ENCODE peak calls at places on chromosomes 1 and 21, in nine cellular contexts. One of them, this sample, is unnamed.

GRCh38 chr1:198932351-198932991 is 293.6 kb downstream of the PTPRC start:
- DNase-seq in epithelial cell of esophagus: peak; percentile 87
- DNase-seq in astrocyte of the cerebellum: no peak
- DNase-seq in heart left ventricle: no peak
- DNase-seq in neural progenitor cell: no peak
- DNase-seq in upper lobe of right lung: no peak
- DNase-seq in BJ: no peak
- DNase-seq in neural crest cell: no peak
- DNase-seq in fibroblast of mammary gland: no peak
- DNase-seq in this sample: no peak

GRCh38 chr1:96713649-96714048 is 7.9 kb upstream of the PTBP2 start:
- DNase-seq in epithelial cell of esophagus: no peak
- DNase-seq in astrocyte of the cerebellum: no peak
- DNase-seq in heart left ventricle: no peak
- DNase-seq in neural progenitor cell: no peak
- DNase-seq in upper lobe of right lung: no peak
- DNase-seq in BJ: no peak
- DNase-seq in neural crest cell: no peak
- DNase-seq in fibroblast of mammary gland: no peak
- DNase-seq in this sample: no peak

GRCh38 chr1:164064501-164064900 is 494.5 kb upstream of the PBX1 start:
- DNase-seq in epithelial cell of esophagus: no peak
- DNase-seq in astrocyte of the cerebellum: no peak
- DNase-seq in heart left ventricle: no peak
- DNase-seq in neural progenitor cell: no peak
- DNase-seq in upper lobe of right lung: no peak
- DNase-seq in BJ: no peak
- DNase-seq in neural crest cell: no peak
- DNase-seq in fibroblast of mammary gland: peak; percentile 47
- DNase-seq in this sample: no peak

GRCh38 chr1:8516793-8517556 is 199.1 kb downstream of the SLC45A1 start:
- DNase-seq in epithelial cell of esophagus: no peak
- DNase-seq in astrocyte of the cerebellum: no peak
- DNase-seq in heart left ventricle: no peak
- DNase-seq in neural progenitor cell: no peak
- DNase-seq in upper lobe of right lung: no peak
- DNase-seq in BJ: peak; percentile 62
- DNase-seq in neural crest cell: no peak
- DNase-seq in fibroblast of mammary gland: peak; percentile 58
- DNase-seq in this sample: no peak

GRCh38 chr1:19756480-19756879 is 43.2 kb downstream of the TMCO4 start:
- DNase-seq in epithelial cell of esophagus: no peak
- DNase-seq in astrocyte of the cerebellum: no peak
- DNase-seq in heart left ventricle: no peak
- DNase-seq in neural progenitor cell: no peak
- DNase-seq in upper lobe of right lung: no peak
- DNase-seq in BJ: peak; percentile 76
- DNase-seq in neural crest cell: no peak
- DNase-seq in fibroblast of mammary gland: no peak
- DNase-seq in this sample: no peak

GRCh38 chr1:89068291-89068690 is 3.3 kb upstream of the GBP1 start:
- DNase-seq in epithelial cell of esophagus: peak; percentile 51
- DNase-seq in astrocyte of the cerebellum: peak; percentile 35
- DNase-seq in heart left ventricle: no peak
- DNase-seq in neural progenitor cell: no peak
- DNase-seq in upper lobe of right lung: no peak
- DNase-seq in BJ: peak; percentile 31
- DNase-seq in neural crest cell: no peak
- DNase-seq in fibroblast of mammary gland: peak; percentile 79
- DNase-seq in this sample: no peak

GRCh38 chr1:75345538-75346292 is 211.5 kb downstream of the LHX8 start:
- DNase-seq in epithelial cell of esophagus: peak; percentile 66
- DNase-seq in astrocyte of the cerebellum: peak; percentile 59
- DNase-seq in heart left ventricle: no peak
- DNase-seq in neural progenitor cell: no peak
- DNase-seq in upper lobe of right lung: no peak
- DNase-seq in BJ: no peak
- DNase-seq in neural crest cell: no peak
- DNase-seq in fibroblast of mammary gland: no peak
- DNase-seq in this sample: no peak

GRCh38 chr21:21921410-21922232 is 923.4 kb downstream of the NCAM2 start:
- DNase-seq in epithelial cell of esophagus: peak; percentile 17
- DNase-seq in astrocyte of the cerebellum: peak; percentile 19
- DNase-seq in heart left ventricle: no peak
- DNase-seq in neural progenitor cell: peak; percentile 58
- DNase-seq in upper lobe of right lung: no peak
- DNase-seq in BJ: no peak
- DNase-seq in neural crest cell: no peak
- DNase-seq in fibroblast of mammary gland: peak; percentile 32
- DNase-seq in this sample: no peak

GRCh38 chr1:57327331-57327730 is 96.5 kb downstream of the DAB1 start:
- DNase-seq in epithelial cell of esophagus: no peak
- DNase-seq in astrocyte of the cerebellum: no peak
- DNase-seq in heart left ventricle: no peak
- DNase-seq in neural progenitor cell: no peak
- DNase-seq in upper lobe of right lung: no peak
- DNase-seq in BJ: no peak
- DNase-seq in neural crest cell: no peak
- DNase-seq in fibroblast of mammary gland: no peak
- DNase-seq in this sample: no peak

GRCh38 chr1:169586395-169587255 is at the start of gene F5:
- DNase-seq in epithelial cell of esophagus: peak; percentile 71
- DNase-seq in astrocyte of the cerebellum: peak; percentile 13
- DNase-seq in heart left ventricle: peak; percentile 85
- DNase-seq in neural progenitor cell: peak; percentile 85
- DNase-seq in upper lobe of right lung: peak; percentile 87
- DNase-seq in BJ: no peak
- DNase-seq in neural crest cell: peak; percentile 45
- DNase-seq in fibroblast of mammary gland: peak; percentile 54
- DNase-seq in this sample: peak; percentile 40

GRCh38 chr1:184647471-184647870 is 107.2 kb downstream of the EDEM3 start:
- DNase-seq in epithelial cell of esophagus: no peak
- DNase-seq in astrocyte of the cerebellum: no peak
- DNase-seq in heart left ventricle: no peak
- DNase-seq in neural progenitor cell: no peak
- DNase-seq in upper lobe of right lung: no peak
- DNase-seq in BJ: no peak
- DNase-seq in neural crest cell: no peak
- DNase-seq in fibroblast of mammary gland: no peak
- DNase-seq in this sample: no peak

GRCh38 chr1:171418546-171418945 is 66.8 kb upstream of the PRRC2C start:
- DNase-seq in epithelial cell of esophagus: no peak
- DNase-seq in astrocyte of the cerebellum: no peak
- DNase-seq in heart left ventricle: no peak
- DNase-seq in neural progenitor cell: no peak
- DNase-seq in upper lobe of right lung: no peak
- DNase-seq in BJ: no peak
- DNase-seq in neural crest cell: no peak
- DNase-seq in fibroblast of mammary gland: no peak
- DNase-seq in this sample: no peak

GRCh38 chr21:45974073-45975016 is 7.2 kb upstream of the COL6A1 start:
- DNase-seq in epithelial cell of esophagus: no peak
- DNase-seq in astrocyte of the cerebellum: peak; percentile 57
- DNase-seq in heart left ventricle: peak; percentile 78
- DNase-seq in neural progenitor cell: peak; percentile 70
- DNase-seq in upper lobe of right lung: peak; percentile 71
- DNase-seq in BJ: no peak
- DNase-seq in neural crest cell: no peak
- DNase-seq in fibroblast of mammary gland: peak; percentile 84
- DNase-seq in this sample: no peak

GRCh38 chr1:38183094-38183493 is 136.5 kb upstream of the POU3F1 start:
- DNase-seq in epithelial cell of esophagus: no peak
- DNase-seq in astrocyte of the cerebellum: no peak
- DNase-seq in heart left ventricle: no peak
- DNase-seq in neural progenitor cell: peak; percentile 30
- DNase-seq in upper lobe of right lung: no peak
- DNase-seq in BJ: no peak
- DNase-seq in neural crest cell: peak; percentile 26
- DNase-seq in fibroblast of mammary gland: no peak
- DNase-seq in this sample: no peak

GRCh38 chr1:197066719-197067456 is at the start of gene F13B:
- DNase-seq in epithelial cell of esophagus: no peak
- DNase-seq in astrocyte of the cerebellum: no peak
- DNase-seq in heart left ventricle: no peak
- DNase-seq in neural progenitor cell: no peak
- DNase-seq in upper lobe of right lung: no peak
- DNase-seq in BJ: no peak
- DNase-seq in neural crest cell: no peak
- DNase-seq in fibroblast of mammary gland: peak; percentile 26
- DNase-seq in this sample: no peak
- TF ChIP-seq CTCF in epithelial cell of esophagus: no peak
- TF ChIP-seq CTCF in astrocyte of the cerebellum: no peak
- TF ChIP-seq CTCF in heart left ventricle: no peak
- TF ChIP-seq CTCF in neural progenitor cell: peak; percentile 8
- TF ChIP-seq CTCF in upper lobe of right lung: no peak
- TF ChIP-seq CTCF in BJ: no peak
- TF ChIP-seq CTCF in neural crest cell: no peak
- TF ChIP-seq CTCF in fibroblast of mammary gland: peak; percentile 23
- TF ChIP-seq CTCF in this sample: no peak

DNA sequence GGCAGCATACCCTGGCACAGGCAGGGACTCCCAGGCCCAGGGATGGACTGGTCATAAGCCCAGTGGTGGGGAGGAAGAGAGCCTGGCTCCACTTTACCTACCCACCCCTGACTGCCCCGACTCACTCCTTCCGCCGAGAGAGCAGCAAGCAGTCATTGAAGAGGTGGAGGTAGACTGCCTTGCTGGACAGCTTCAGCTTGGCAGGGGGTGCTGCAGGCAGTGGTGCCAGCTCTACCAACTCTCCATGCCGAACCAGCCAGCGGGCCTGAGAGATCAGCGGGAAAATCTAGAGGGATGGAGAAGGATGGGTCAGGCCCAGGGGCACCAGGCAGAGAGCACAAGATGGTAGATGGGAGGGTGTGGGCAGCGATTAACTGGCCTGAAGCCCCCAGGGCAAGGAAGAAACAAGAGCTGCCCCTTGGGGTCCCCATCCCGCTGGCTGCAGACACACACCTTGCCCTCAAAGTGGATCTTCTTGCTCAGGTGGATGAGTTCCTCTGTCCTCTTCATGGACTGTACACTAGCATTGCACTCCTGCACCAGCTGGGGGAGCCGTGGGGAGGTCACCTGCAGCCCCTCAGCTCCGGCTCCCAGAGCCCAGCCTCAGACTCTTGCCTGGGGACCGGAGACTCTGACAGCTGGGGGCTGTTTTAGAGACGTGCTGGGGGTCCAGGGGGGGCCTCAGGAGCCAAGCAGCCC is 7.7 kb downstream of the ARHGEF19 start:
- DNase-seq in epithelial cell of esophagus: peak; percentile 49
- DNase-seq in astrocyte of the cerebellum: no peak
- DNase-seq in heart left ventricle: no peak
- DNase-seq in neural progenitor cell: peak; percentile 77
- DNase-seq in upper lobe of right lung: peak; percentile 76
- DNase-seq in BJ: no peak
- DNase-seq in neural crest cell: no peak
- DNase-seq in fibroblast of mammary gland: no peak
- DNase-seq in this sample: no peak
- TF ChIP-seq CTCF in epithelial cell of esophagus: peak; percentile 25
- TF ChIP-seq CTCF in astrocyte of the cerebellum: peak; percentile 49
- TF ChIP-seq CTCF in heart left ventricle: no peak
- TF ChIP-seq CTCF in neural progenitor cell: peak; percentile 57
- TF ChIP-seq CTCF in upper lobe of right lung: peak; percentile 25
- TF ChIP-seq CTCF in BJ: peak; percentile 45
- TF ChIP-seq CTCF in neural crest cell: peak; percentile 48
- TF ChIP-seq CTCF in fibroblast of mammary gland: peak; percentile 36
- TF ChIP-seq CTCF in this sample: no peak

DNA sequence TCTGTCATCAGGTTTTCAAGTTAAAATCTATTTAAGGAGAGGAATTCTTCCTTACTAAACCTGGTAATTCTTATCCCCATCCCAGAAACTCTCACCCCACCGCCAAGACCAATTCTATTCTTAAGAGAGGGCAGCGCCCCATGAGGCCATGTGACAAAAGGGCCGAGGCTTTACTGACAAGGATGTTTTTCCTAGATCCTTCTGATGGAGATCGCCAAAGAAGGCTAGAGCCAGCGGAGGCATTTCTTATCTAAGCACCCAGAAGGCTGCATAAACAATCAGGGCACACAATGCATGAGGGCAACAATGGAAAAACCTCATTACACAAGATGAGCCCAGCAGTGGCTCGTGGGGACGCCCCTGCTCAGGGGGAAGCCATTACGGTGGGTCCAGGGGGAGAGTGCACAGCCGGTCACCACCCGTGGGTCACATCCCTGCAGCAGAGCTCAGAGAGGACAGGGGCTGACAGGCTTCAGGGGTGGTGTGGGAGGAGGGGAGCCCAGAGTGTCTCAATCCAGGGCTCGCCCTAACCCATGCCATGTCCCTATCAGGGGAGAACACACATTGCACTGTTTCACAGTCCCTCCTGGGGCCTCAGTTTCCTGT is 88.7 kb downstream of the ITPKB start:
- DNase-seq in epithelial cell of esophagus: no peak
- DNase-seq in astrocyte of the cerebellum: no peak
- DNase-seq in heart left ventricle: peak; percentile 29
- DNase-seq in neural progenitor cell: peak; percentile 69
- DNase-seq in upper lobe of right lung: no peak
- DNase-seq in BJ: no peak
- DNase-seq in neural crest cell: no peak
- DNase-seq in fibroblast of mammary gland: no peak
- DNase-seq in this sample: no peak
- TF ChIP-seq CTCF in epithelial cell of esophagus: no peak
- TF ChIP-seq CTCF in astrocyte of the cerebellum: no peak
- TF ChIP-seq CTCF in heart left ventricle: no peak
- TF ChIP-seq CTCF in neural progenitor cell: peak; percentile 38
- TF ChIP-seq CTCF in upper lobe of right lung: no peak
- TF ChIP-seq CTCF in BJ: no peak
- TF ChIP-seq CTCF in neural crest cell: peak; percentile 33
- TF ChIP-seq CTCF in fibroblast of mammary gland: no peak
- TF ChIP-seq CTCF in this sample: no peak

GRCh38 chr1:180566048-180566447 is 7.3 kb downstream of the OVAAL start:
- DNase-seq in epithelial cell of esophagus: no peak
- DNase-seq in astrocyte of the cerebellum: no peak
- DNase-seq in heart left ventricle: no peak
- DNase-seq in neural progenitor cell: peak; percentile 18
- DNase-seq in upper lobe of right lung: no peak
- DNase-seq in BJ: no peak
- DNase-seq in neural crest cell: no peak
- DNase-seq in fibroblast of mammary gland: no peak
- DNase-seq in this sample: no peak

GRCh38 chr1:180565472-180565871 is 6.7 kb downstream of the OVAAL start:
- DNase-seq in epithelial cell of esophagus: no peak
- DNase-seq in astrocyte of the cerebellum: no peak
- DNase-seq in heart left ventricle: no peak
- DNase-seq in neural progenitor cell: no peak
- DNase-seq in upper lobe of right lung: no peak
- DNase-seq in BJ: no peak
- DNase-seq in neural crest cell: no peak
- DNase-seq in fibroblast of mammary gland: no peak
- DNase-seq in this sample: no peak

GRCh38 chr1:180562582-180562981 is 3.8 kb downstream of the OVAAL start:
- DNase-seq in epithelial cell of esophagus: no peak
- DNase-seq in astrocyte of the cerebellum: no peak
- DNase-seq in heart left ventricle: no peak
- DNase-seq in neural progenitor cell: no peak
- DNase-seq in upper lobe of right lung: no peak
- DNase-seq in BJ: no peak
- DNase-seq in neural crest cell: no peak
- DNase-seq in fibroblast of mammary gland: no peak
- DNase-seq in this sample: no peak

GRCh38 chr1:180560868-180561600 is 2.3 kb downstream of the OVAAL start:
- DNase-seq in epithelial cell of esophagus: no peak
- DNase-seq in astrocyte of the cerebellum: no peak
- DNase-seq in heart left ventricle: no peak
- DNase-seq in neural progenitor cell: no peak
- DNase-seq in upper lobe of right lung: no peak
- DNase-seq in BJ: no peak
- DNase-seq in neural crest cell: no peak
- DNase-seq in fibroblast of mammary gland: no peak
- DNase-seq in this sample: no peak

GRCh38 chr1:180563013-180563827 is 4.5 kb downstream of the OVAAL start:
- DNase-seq in epithelial cell of esophagus: peak; percentile 69
- DNase-seq in astrocyte of the cerebellum: no peak
- DNase-seq in heart left ventricle: no peak
- DNase-seq in neural progenitor cell: no peak
- DNase-seq in upper lobe of right lung: no peak
- DNase-seq in BJ: no peak
- DNase-seq in neural crest cell: no peak
- DNase-seq in fibroblast of mammary gland: peak; percentile 45
- DNase-seq in this sample: no peak
- TF ChIP-seq CTCF in epithelial cell of esophagus: no peak
- TF ChIP-seq CTCF in astrocyte of the cerebellum: no peak
- TF ChIP-seq CTCF in heart left ventricle: no peak
- TF ChIP-seq CTCF in neural progenitor cell: no peak
- TF ChIP-seq CTCF in upper lobe of right lung: no peak
- TF ChIP-seq CTCF in BJ: no peak
- TF ChIP-seq CTCF in neural crest cell: no peak
- TF ChIP-seq CTCF in fibroblast of mammary gland: no peak
- TF ChIP-seq CTCF in this sample: no peak